ENCODE peak calls at places on chromosomes 6 and 20, in eight cellular contexts. S, A, M, X, J, Q, Z and N are unnamed samples.

GRCh38 chr6:20472748-20473147 is 61.5 kb upstream of the CDKAL1 start:
- DNase-seq in S (no peak), A (no peak), M (no peak), X (no peak), J (no peak), Q (no peak), Z (no peak), N (no peak)

GRCh38 chr6:138289739-138290138 is 71.4 kb upstream of the PBOV1 start:
- DNase-seq in S (peak; percentile 28), A (no peak), M (no peak), X (no peak), J (no peak), Q (no peak), Z (peak; percentile 13), N (no peak)

GRCh38 chr6:98516869-98517268 is 317.5 kb upstream of the POU3F2 start:
- DNase-seq in S (no peak), A (no peak), M (no peak), X (no peak), J (no peak), Q (no peak), Z (no peak), N (no peak)

GRCh38 chr20:53839423-53840176 is 230.8 kb downstream of the BCAS1 start:
- DNase-seq in S (no peak), A (no peak), M (no peak), X (peak; percentile 56), J (no peak), Q (no peak), Z (peak; percentile 85), N (no peak)

GRCh38 chr20:3203315-3204123 is 963 bp downstream of the DDRGK1 start:
- DNase-seq in S (peak; percentile 71), A (no peak), M (no peak), X (no peak), J (peak; percentile 19), Q (no peak), Z (peak; percentile 54), N (no peak)

GRCh38 chr6:1667012-1667804 is 57.5 kb downstream of the FOXC1 start:
- DNase-seq in S (no peak), A (peak; percentile 53), M (no peak), X (no peak), J (no peak), Q (peak; percentile 70), Z (no peak), N (no peak)

GRCh38 chr20:62508641-62509051 is 32.9 kb upstream of the GATA5 start:
- DNase-seq in S (no peak), A (no peak), M (no peak), X (no peak), J (no peak), Q (no peak), Z (peak; percentile 22), N (no peak)

GRCh38 chr6:145278163-145278807 is 457.0 kb downstream of the EPM2A start:
- DNase-seq in S (no peak), A (no peak), M (no peak), X (no peak), J (no peak), Q (no peak), Z (no peak), N (no peak)

GRCh38 chr6:21922086-21922485 is 328.5 kb downstream of the SOX4 start:
- DNase-seq in S (no peak), A (no peak), M (no peak), X (no peak), J (no peak), Q (no peak), Z (no peak), N (peak; percentile 35)

GRCh38 chr6:61947311-61947970 is 338.6 kb downstream of the KHDRBS2 start:
- DNase-seq in S (no peak), A (no peak), M (no peak), X (no peak), J (no peak), Q (no peak), Z (no peak), N (no peak)

GRCh38 chr20:57474816-57475215 is 50.1 kb downstream of the CTCFL start:
- DNase-seq in S (no peak), A (no peak), M (no peak), X (peak; percentile 27), J (no peak), Q (no peak), Z (no peak), N (no peak)

GRCh38 chr6:14635933-14636599 is 518.5 kb downstream of the CD83 start:
- DNase-seq in S (no peak), A (no peak), M (no peak), X (no peak), J (no peak), Q (no peak), Z (no peak), N (no peak)

GRCh38 chr6:21382821-21383455 is 210.6 kb upstream of the SOX4 start:
- DNase-seq in S (no peak), A (no peak), M (no peak), X (no peak), J (no peak), Q (no peak), Z (no peak), N (no peak)

GRCh38 chr20:41221614-41222218 is 84.4 kb downstream of the PLCG1 start:
- DNase-seq in S (no peak), A (no peak), M (no peak), X (no peak), J (no peak), Q (no peak), Z (no peak), N (no peak)

GRCh38 chr6:119347466-119348307 is 1.9 kb downstream of the MAN1A1 start:
- DNase-seq in S (no peak), A (no peak), M (no peak), X (peak; percentile 78), J (peak; percentile 25), Q (no peak), Z (peak; percentile 59), N (no peak)

GRCh38 chr6:32603888-32604287 is 14.2 kb upstream of the HLA-DRB1 start:
- DNase-seq in S (no peak), A (no peak), M (no peak), X (no peak), J (no peak), Q (no peak), Z (no peak), N (no peak)

GRCh38 chr6:80280258-80281010 is 174.0 kb downstream of the BCKDHB start:
- DNase-seq in S (no peak), A (no peak), M (no peak), X (no peak), J (no peak), Q (no peak), Z (no peak), N (no peak)

GRCh38 chr20:8223096-8223870 is 91.2 kb downstream of the PLCB1 start:
- DNase-seq in S (no peak), A (peak; percentile 60), M (no peak), X (no peak), J (no peak), Q (peak; percentile 28), Z (no peak), N (no peak)

GRCh38 chr6:57024321-57024720 is 22.2 kb upstream of the KIAA1586 start:
- DNase-seq in S (no peak), A (no peak), M (no peak), X (no peak), J (no peak), Q (no peak), Z (no peak), N (peak; percentile 33)

GRCh38 chr20:2059411-2059810 is 42.2 kb upstream of the STK35 start:
- DNase-seq in S (no peak), A (no peak), M (no peak), X (no peak), J (no peak), Q (no peak), Z (no peak), N (no peak)

GRCh38 chr6:132418566-132418965 is 17.3 kb upstream of the MOXD1 start:
- DNase-seq in S (no peak), A (no peak), M (no peak), X (no peak), J (no peak), Q (no peak), Z (no peak), N (no peak)

GRCh38 chr6:27479319-27480182 is 6.6 kb upstream of the ZNF184 start:
- DNase-seq in S (peak; percentile 78), A (peak; percentile 83), M (peak; percentile 51), X (peak; percentile 67), J (peak; percentile 77), Q (peak; percentile 90), Z (peak; percentile 86), N (no peak)

GRCh38 chr6:137188855-137189254 is 15.4 kb upstream of the IL22RA2 start:
- DNase-seq in S (no peak), A (peak; percentile 20), M (no peak), X (no peak), J (no peak), Q (no peak), Z (peak; percentile 13), N (peak; percentile 33)

GRCh38 chr20:9609892-9610502 is 95.6 kb downstream of the LAMP5 start:
- DNase-seq in S (peak; percentile 67), A (peak; percentile 52), M (no peak), X (no peak), J (peak; percentile 73), Q (peak; percentile 24), Z (peak; percentile 72), N (peak; percentile 71)

GRCh38 chr6:43455034-43455747 is at the start of gene DLK2:
- DNase-seq in S (peak; percentile 7), A (no peak), M (no peak), X (no peak), J (no peak), Q (no peak), Z (peak; percentile 17), N (no peak)

GRCh38 chr6:7262037-7262461 is 51.0 kb downstream of the SSR1 start:
- DNase-seq in S (no peak), A (no peak), M (no peak), X (no peak), J (peak; percentile 87), Q (no peak), Z (no peak), N (no peak)

GRCh38 chr6:5025911-5026819 is 22.3 kb upstream of the RPP40 start:
- DNase-seq in S (no peak), A (no peak), M (no peak), X (peak; percentile 62), J (peak; percentile 50), Q (no peak), Z (no peak), N (no peak)

GRCh38 chr6:1280666-1281300 is 31.1 kb upstream of the FOXQ1 start:
- DNase-seq in S (no peak), A (no peak), M (no peak), X (no peak), J (no peak), Q (no peak), Z (no peak), N (no peak)

GRCh38 chr6:16766836-16767745 is 5.8 kb upstream of the ATXN1 start:
- DNase-seq in S (no peak), A (no peak), M (no peak), X (no peak), J (no peak), Q (no peak), Z (no peak), N (no peak)